ENCODE peak calls at places on chromosomes 16 and 17, in ten cellular contexts. One of them, this sample, is unnamed.

GRCh38 chr17:9251273-9251672 is 230.0 kb downstream of the NTN1 start:
- DNase-seq in activated naive CD4-positive, alpha-beta T cell: no peak
- DNase-seq in NCI-H2081: no peak
- DNase-seq in right atrium auricular region: no peak
- DNase-seq in activated CD8-positive, alpha-beta T cell treated with anti-CD3 and anti-CD28 coated beads for 36 hours: no peak
- DNase-seq in GM18507: no peak
- DNase-seq in iris pigment epithelial cell: no peak
- DNase-seq in amniotic epithelial cell: no peak
- DNase-seq in heart left ventricle: no peak
- DNase-seq in PC-3: no peak
- DNase-seq in this sample: no peak

GRCh38 chr17:17523001-17523713 is 27.0 kb upstream of the RASD1 start:
- DNase-seq in activated naive CD4-positive, alpha-beta T cell: no peak
- DNase-seq in NCI-H2081: peak; percentile 80
- DNase-seq in right atrium auricular region: no peak
- DNase-seq in activated CD8-positive, alpha-beta T cell treated with anti-CD3 and anti-CD28 coated beads for 36 hours: no peak
- DNase-seq in GM18507: no peak
- DNase-seq in iris pigment epithelial cell: no peak
- DNase-seq in amniotic epithelial cell: no peak
- DNase-seq in heart left ventricle: no peak
- DNase-seq in PC-3: no peak
- DNase-seq in this sample: no peak

GRCh38 chr16:63447121-63447520 is 1410.9 kb upstream of the CDH8 start:
- DNase-seq in activated naive CD4-positive, alpha-beta T cell: no peak
- DNase-seq in NCI-H2081: peak; percentile 7
- DNase-seq in right atrium auricular region: no peak
- DNase-seq in activated CD8-positive, alpha-beta T cell treated with anti-CD3 and anti-CD28 coated beads for 36 hours: no peak
- DNase-seq in GM18507: no peak
- DNase-seq in iris pigment epithelial cell: no peak
- DNase-seq in amniotic epithelial cell: no peak
- DNase-seq in heart left ventricle: no peak
- DNase-seq in PC-3: no peak
- DNase-seq in this sample: no peak

GRCh38 chr17:57006040-57006439 is 28.1 kb downstream of the SCPEP1 start:
- DNase-seq in activated naive CD4-positive, alpha-beta T cell: no peak
- DNase-seq in NCI-H2081: no peak
- DNase-seq in right atrium auricular region: no peak
- DNase-seq in activated CD8-positive, alpha-beta T cell treated with anti-CD3 and anti-CD28 coated beads for 36 hours: no peak
- DNase-seq in GM18507: no peak
- DNase-seq in iris pigment epithelial cell: no peak
- DNase-seq in amniotic epithelial cell: no peak
- DNase-seq in heart left ventricle: no peak
- DNase-seq in PC-3: peak; percentile 23
- DNase-seq in this sample: peak; percentile 51

GRCh38 chr16:68190099-68190498 is 45.8 kb downstream of the ESRP2 start:
- DNase-seq in activated naive CD4-positive, alpha-beta T cell: no peak
- DNase-seq in NCI-H2081: no peak
- DNase-seq in right atrium auricular region: no peak
- DNase-seq in activated CD8-positive, alpha-beta T cell treated with anti-CD3 and anti-CD28 coated beads for 36 hours: no peak
- DNase-seq in GM18507: no peak
- DNase-seq in iris pigment epithelial cell: no peak
- DNase-seq in amniotic epithelial cell: peak; percentile 3
- DNase-seq in heart left ventricle: no peak
- DNase-seq in PC-3: no peak
- DNase-seq in this sample: no peak

GRCh38 chr17:66548158-66548557 is 245.7 kb downstream of the PRKCA start:
- DNase-seq in activated naive CD4-positive, alpha-beta T cell: no peak
- DNase-seq in NCI-H2081: no peak
- DNase-seq in right atrium auricular region: no peak
- DNase-seq in activated CD8-positive, alpha-beta T cell treated with anti-CD3 and anti-CD28 coated beads for 36 hours: peak; percentile 79
- DNase-seq in GM18507: no peak
- DNase-seq in iris pigment epithelial cell: no peak
- DNase-seq in amniotic epithelial cell: peak; percentile 30
- DNase-seq in heart left ventricle: no peak
- DNase-seq in PC-3: peak; percentile 85
- DNase-seq in this sample: peak; percentile 75

GRCh38 chr16:10694830-10695229 is at the start of gene TEKT5:
- DNase-seq in activated naive CD4-positive, alpha-beta T cell: no peak
- DNase-seq in NCI-H2081: no peak
- DNase-seq in right atrium auricular region: no peak
- DNase-seq in activated CD8-positive, alpha-beta T cell treated with anti-CD3 and anti-CD28 coated beads for 36 hours: no peak
- DNase-seq in GM18507: no peak
- DNase-seq in iris pigment epithelial cell: no peak
- DNase-seq in amniotic epithelial cell: no peak
- DNase-seq in heart left ventricle: no peak
- DNase-seq in PC-3: no peak
- DNase-seq in this sample: no peak

GRCh38 chr16:24978370-24978914 is 36.7 kb downstream of the ARHGAP17 start:
- DNase-seq in activated naive CD4-positive, alpha-beta T cell: no peak
- DNase-seq in NCI-H2081: no peak
- DNase-seq in right atrium auricular region: no peak
- DNase-seq in activated CD8-positive, alpha-beta T cell treated with anti-CD3 and anti-CD28 coated beads for 36 hours: no peak
- DNase-seq in GM18507: no peak
- DNase-seq in iris pigment epithelial cell: no peak
- DNase-seq in amniotic epithelial cell: no peak
- DNase-seq in heart left ventricle: no peak
- DNase-seq in PC-3: no peak
- DNase-seq in this sample: no peak

GRCh38 chr16:50467943-50468748 is 80.0 kb upstream of the NKD1 start:
- DNase-seq in activated naive CD4-positive, alpha-beta T cell: no peak
- DNase-seq in NCI-H2081: peak; percentile 29
- DNase-seq in right atrium auricular region: no peak
- DNase-seq in activated CD8-positive, alpha-beta T cell treated with anti-CD3 and anti-CD28 coated beads for 36 hours: peak; percentile 28
- DNase-seq in GM18507: no peak
- DNase-seq in iris pigment epithelial cell: peak; percentile 3
- DNase-seq in amniotic epithelial cell: no peak
- DNase-seq in heart left ventricle: no peak
- DNase-seq in PC-3: no peak
- DNase-seq in this sample: peak; percentile 30

GRCh38 chr16:67800252-67801046 is 5.9 kb downstream of the RANBP10 start:
- DNase-seq in activated naive CD4-positive, alpha-beta T cell: no peak
- DNase-seq in NCI-H2081: no peak
- DNase-seq in right atrium auricular region: peak; percentile 62
- DNase-seq in activated CD8-positive, alpha-beta T cell treated with anti-CD3 and anti-CD28 coated beads for 36 hours: no peak
- DNase-seq in GM18507: no peak
- DNase-seq in iris pigment epithelial cell: no peak
- DNase-seq in amniotic epithelial cell: no peak
- DNase-seq in heart left ventricle: peak; percentile 59
- DNase-seq in PC-3: no peak
- DNase-seq in this sample: no peak